ENCODE peak calls at places on chromosome 15, in ten cellular contexts. K is T-helper 1 cell, C is GM03348, G is GF-D8, X is upper lobe of right lung, Y is astrocyte, B is fibroblast of the conjunctiva, E is hippocampal formation, U is Caki2, M is substantia nigra. N is an unnamed sample.

GRCh38 chr15:35444557-35445204 is 101.3 kb downstream of the DPH6 start:
- DNase-seq in B (no peak), X (no peak), G (no peak), C (peak), Y (peak), K (no peak), E (peak), U (peak), M (no peak), N (peak)

GRCh38 chr15:95019907-95020306 is 788.5 kb downstream of the MCTP2 start:
- DNase-seq in U (no peak), C (no peak), Y (peak), E (no peak), G (no peak), K (no peak), X (no peak), M (no peak), B (no peak), N (no peak)

GRCh38 chr15:51401872-51402517 is 60.5 kb downstream of the GLDN start:
- DNase-seq in C (peak), G (no peak), K (no peak), E (peak), M (peak), X (peak), B (no peak), Y (no peak), U (no peak), N (no peak)

GRCh38 chr15:38589502-38589901 is 24.9 kb upstream of the RASGRP1 start:
- DNase-seq in K (no peak), X (no peak), E (no peak), B (peak), M (no peak), C (peak), G (no peak), Y (peak), U (peak), N (peak)

GRCh38 chr15:55230953-55231352 is 34.2 kb upstream of the RSL24D1 start:
- DNase-seq in K (no peak), X (no peak), Y (no peak), G (no peak), B (no peak), U (no peak), M (no peak), C (no peak), E (no peak), N (no peak)

GRCh38 chr15:47461560-47462175 is 255.6 kb upstream of the SEMA6D start:
- DNase-seq in X (no peak), G (no peak), M (no peak), K (no peak), E (no peak), B (no peak), C (no peak), U (no peak), Y (no peak), N (no peak)

GRCh38 chr15:62456011-62456920 is 291.2 kb upstream of the C2CD4B start:
- DNase-seq in B (no peak), X (no peak), G (no peak), M (no peak), E (no peak), U (no peak), Y (peak), C (no peak), K (no peak), N (no peak)

GRCh38 chr15:51861557-51862350 is 32.3 kb downstream of the TMOD3 start:
- DNase-seq in Y (no peak), B (no peak), U (no peak), M (no peak), X (no peak), K (peak), C (no peak), E (no peak), G (no peak), N (no peak)

GRCh38 chr15:64850778-64851502 is 9.2 kb downstream of the PLEKHO2 start:
- DNase-seq in E (no peak), C (no peak), G (no peak), X (no peak), U (no peak), K (no peak), B (no peak), Y (no peak), M (no peak), N (no peak)

GRCh38 chr15:60844431-60845174 is 365.7 kb upstream of the ICE2 start:
- DNase-seq in E (no peak), C (no peak), B (no peak), X (no peak), M (no peak), Y (no peak), K (peak), U (no peak), G (no peak), N (no peak)

GRCh38 chr15:78540955-78541743 is 905 bp downstream of the PSMA4 start:
- DNase-seq in K (no peak), X (no peak), E (no peak), M (no peak), G (no peak), C (peak), Y (no peak), U (no peak), B (no peak), N (peak)

GRCh38 chr15:49255966-49256759 is 86.1 kb downstream of the GALK2 start:
- DNase-seq in U (no peak), K (no peak), Y (no peak), X (no peak), M (no peak), G (no peak), E (no peak), C (no peak), B (no peak), N (no peak)

GRCh38 chr15:65184305-65184943 is 718 bp downstream of the CLPX start:
- DNase-seq in U (peak), E (no peak), G (no peak), Y (peak), C (peak), K (no peak), B (no peak), X (peak), M (peak), N (peak)

GRCh38 chr15:44735482-44736260 is 657 bp upstream of the TRIM69 start:
- DNase-seq in K (no peak), B (no peak), U (no peak), E (no peak), G (peak), C (no peak), M (no peak), X (no peak), Y (no peak), N (no peak)

GRCh38 chr15:69451951-69452701 is 492 bp upstream of the RPLP1 start:
- DNase-seq in B (no peak), U (no peak), E (no peak), Y (peak), X (no peak), K (no peak), G (peak), M (no peak), C (peak), N (peak)

GRCh38 chr15:66224946-66225345 is 28.6 kb downstream of the MEGF11 start:
- DNase-seq in B (no peak), Y (no peak), E (no peak), M (no peak), X (peak), K (no peak), U (no peak), G (no peak), C (no peak), N (no peak)

GRCh38 chr15:87755226-87755625 is 501.3 kb downstream of the NTRK3 start:
- DNase-seq in U (peak), G (no peak), C (no peak), M (no peak), B (no peak), K (no peak), X (no peak), E (no peak), Y (no peak), N (no peak)

GRCh38 chr15:99122831-99123705 is 18.2 kb downstream of the SYNM start:
- DNase-seq in M (no peak), C (no peak), E (no peak), U (peak), X (no peak), K (no peak), B (no peak), Y (no peak), G (no peak), N (no peak)

GRCh38 chr15:51731549-51732267 is 5.7 kb downstream of the LYSMD2 start:
- DNase-seq in X (no peak), Y (peak), U (no peak), G (peak), B (no peak), K (no peak), E (no peak), C (peak), M (no peak), N (peak)

GRCh38 chr15:64897345-64897985 is 14.2 kb upstream of the ANKDD1A start:
- DNase-seq in E (no peak), K (no peak), Y (peak), C (peak), M (no peak), U (no peak), G (no peak), B (peak), X (peak), N (peak)

GRCh38 chr15:93070136-93070535 is 18.9 kb downstream of the RGMA start:
- DNase-seq in B (no peak), K (no peak), M (no peak), X (no peak), E (no peak), U (no peak), G (no peak), C (no peak), Y (no peak), N (no peak)

GRCh38 chr15:60804986-60805949 is 326.3 kb upstream of the ICE2 start:
- DNase-seq in E (no peak), U (no peak), Y (peak), G (no peak), M (no peak), X (no peak), C (peak), B (no peak), K (no peak), N (peak)

GRCh38 chr15:29844290-29844903 is 22.1 kb upstream of the TJP1 start:
- DNase-seq in C (peak), Y (peak), M (no peak), G (no peak), K (no peak), B (no peak), U (peak), E (no peak), X (no peak), N (no peak)

GRCh38 chr15:74843891-74844299 is 939 bp upstream of the ULK3 start:
- DNase-seq in B (no peak), U (no peak), Y (no peak), C (no peak), X (no peak), K (no peak), G (no peak), M (no peak), E (no peak), N (no peak)

GRCh38 chr15:101087172-101087769 is 164.6 kb downstream of the CHSY1 start:
- DNase-seq in C (no peak), Y (no peak), K (no peak), M (no peak), B (no peak), E (no peak), U (no peak), X (no peak), G (no peak), N (no peak)

GRCh38 chr15:79804833-79805232 is 92.0 kb downstream of the MTHFS start:
- DNase-seq in M (no peak), B (no peak), G (no peak), E (no peak), U (no peak), X (no peak), K (no peak), C (no peak), Y (no peak), N (no peak)

GRCh38 chr15:40263036-40263754 is 19.7 kb downstream of the ANKRD63 start:
- DNase-seq in C (peak), K (no peak), B (peak), M (no peak), E (no peak), G (no peak), U (no peak), X (no peak), Y (peak), N (no peak)

GRCh38 chr15:43483306-43484128 is 9.4 kb downstream of the TP53BP1 start:
- DNase-seq in Y (no peak), G (no peak), U (peak), C (peak), M (no peak), X (no peak), B (no peak), K (no peak), E (peak), N (no peak)

GRCh38 chr15:94924971-94925593 is 693.7 kb downstream of the MCTP2 start:
- DNase-seq in K (no peak), U (no peak), E (no peak), M (no peak), B (no peak), X (no peak), Y (no peak), C (no peak), G (no peak), N (no peak)

GRCh38 chr15:28885630-28886430 is at the start of gene APBA2:
- DNase-seq in K (no peak), B (no peak), C (peak), G (no peak), X (no peak), M (no peak), U (peak), E (peak), Y (peak), N (no peak)

GRCh38 chr15:88467935-88468528 is 524 bp downstream of the MRPS11 start:
- DNase-seq in M (no peak), E (no peak), X (no peak), Y (no peak), U (no peak), G (no peak), K (no peak), C (no peak), B (no peak), N (no peak)

GRCh38 chr15:91535856-91536500 is 317.5 kb upstream of the SLCO3A1 start:
- DNase-seq in M (no peak), X (no peak), Y (no peak), E (no peak), G (no peak), K (no peak), U (no peak), B (no peak), C (no peak), N (no peak)

GRCh38 chr15:68085052-68085451 is 30.9 kb downstream of the PIAS1 start:
- DNase-seq in K (no peak), X (no peak), G (no peak), Y (no peak), B (no peak), C (no peak), E (no peak), M (no peak), U (no peak), N (no peak)

GRCh38 chr15:62895139-62895866 is 147.2 kb upstream of the TPM1 start:
- DNase-seq in G (no peak), B (no peak), U (peak), E (no peak), K (no peak), M (no peak), Y (peak), X (no peak), C (peak), N (no peak)

GRCh38 chr15:65054333-65055200 is 9.4 kb downstream of the SLC51B start:
- DNase-seq in C (peak), X (peak), E (peak), B (no peak), M (peak), U (peak), G (peak), Y (no peak), K (no peak), N (peak)

GRCh38 chr15:95812491-95812890 is 518.0 kb upstream of the NR2F2 start:
- DNase-seq in Y (peak), X (no peak), K (no peak), C (no peak), U (no peak), E (no peak), M (no peak), G (no peak), B (no peak), N (no peak)

GRCh38 chr15:77877869-77878577 is 199.5 kb downstream of the TBC1D2B start:
- DNase-seq in M (no peak), G (no peak), K (no peak), Y (no peak), E (no peak), C (no peak), B (no peak), X (no peak), U (no peak), N (no peak)

GRCh38 chr15:52056001-52056400 is 37.0 kb downstream of the MAPK6 start:
- DNase-seq in U (no peak), E (no peak), M (no peak), G (no peak), C (no peak), K (no peak), X (no peak), B (no peak), Y (no peak), N (no peak)

GRCh38 chr15:59355730-59356129 is 16.9 kb downstream of the MYO1E start:
- DNase-seq in M (no peak), X (no peak), U (no peak), C (no peak), K (no peak), G (no peak), E (no peak), B (no peak), Y (no peak), N (no peak)